ENCODE peak calls at places on chromosomes 13 and 19, in five cellular contexts. C is activated CD4-positive, alpha-beta T cell treated with anti-CD3 and anti-CD28 coated beads, Interleukin-2, amount 50 U/mL, for 4 hours; O is neuronal stem cell; F is uterus; W is GM13976. I is an unnamed sample.

GRCh38 chr19:30222428-30222873 is 149.7 kb upstream of the ZNF536 start:
- DNase-seq in C (no peak), O (no peak), F (no peak), W (peak), I (peak)

GRCh38 chr19:22603518-22604440 is 30.3 kb upstream of the ZNF492 start:
- DNase-seq in C (no peak), O (no peak), F (no peak), W (no peak), I (no peak)

GRCh38 chr19:13598098-13598497 is 91.8 kb upstream of the CACNA1A start:
- DNase-seq in C (no peak), O (no peak), F (no peak), W (no peak), I (no peak)

GRCh38 chr13:29472317-29472961 is 123.0 kb downstream of the SLC7A1 start:
- DNase-seq in C (peak), O (no peak), F (peak), W (peak), I (peak)

GRCh38 chr19:18995804-18996241 is 37.5 kb downstream of the SUGP2 start:
- DNase-seq in C (no peak), O (peak), F (no peak), W (peak), I (peak)

GRCh38 chr19:2087621-2088100 is 8.5 kb downstream of the MOB3A start:
- DNase-seq in C (no peak), O (no peak), F (no peak), W (no peak), I (no peak)

GRCh38 chr19:2328401-2329161 is at the start of the genes LSM7 and SPPL2B:
- DNase-seq in C (peak), O (peak), F (peak), W (peak), I (peak)

GRCh38 chr19:14347999-14348889 is 33.0 kb upstream of the ADGRE5 start:
- DNase-seq in C (peak), O (peak), F (peak), W (peak), I (peak)

GRCh38 chr13:112200200-112200599 is 133.3 kb downstream of the SOX1 start:
- DNase-seq in C (no peak), O (no peak), F (no peak), W (no peak), I (no peak)

GRCh38 chr19:34555447-34555846 is 73.9 kb downstream of the WTIP start:
- DNase-seq in C (no peak), O (no peak), F (no peak), W (no peak), I (peak)

GRCh38 chr19:10919352-10920287 is 8.8 kb downstream of the YIPF2 start:
- DNase-seq in C (no peak), O (no peak), F (no peak), W (no peak), I (no peak)

GRCh38 chr13:78045916-78046315 is 127.3 kb upstream of the EDNRB start:
- DNase-seq in C (no peak), O (no peak), F (no peak), W (no peak), I (no peak)

GRCh38 chr13:96991072-96991471 is 3.2 kb downstream of the OXGR1 start:
- DNase-seq in C (no peak), O (no peak), F (no peak), W (no peak), I (no peak)

GRCh38 chr13:77789386-77789785 is 91.9 kb downstream of the SLAIN1 start:
- DNase-seq in C (no peak), O (no peak), F (no peak), W (no peak), I (no peak)

GRCh38 chr13:28574617-28575142 is 79.8 kb upstream of the FLT1 start:
- DNase-seq in C (no peak), O (no peak), F (no peak), W (no peak), I (no peak)

GRCh38 chr19:584240-585001 is 5.3 kb upstream of the HCN2 start:
- DNase-seq in C (peak), O (peak), F (no peak), W (peak), I (peak)

GRCh38 chr19:32324631-32325215 is 20.7 kb upstream of the ZNF507 start:
- DNase-seq in C (no peak), O (no peak), F (no peak), W (no peak), I (no peak)

GRCh38 chr13:70339738-70340137 is 231.5 kb upstream of the KLHL1 start:
- DNase-seq in C (no peak), O (no peak), F (no peak), W (no peak), I (peak)

GRCh38 chr13:112968910-112969691 is at the start of gene MCF2L:
- DNase-seq in C (peak), O (peak), F (no peak), W (peak), I (peak)

GRCh38 chr13:35699181-35699580 is 222.7 kb upstream of the MAB21L1 start:
- DNase-seq in C (no peak), O (no peak), F (no peak), W (no peak), I (no peak)

GRCh38 chr19:36574762-36575161 is 1.7 kb upstream of the ZNF529 start:
- DNase-seq in C (no peak), O (no peak), F (no peak), W (no peak), I (no peak)

GRCh38 chr19:51246153-51246552 is 4.7 kb upstream of the SIGLECL1 start:
- DNase-seq in C (no peak), O (no peak), F (no peak), W (no peak), I (no peak)

GRCh38 chr13:47869780-47870179 is 131.3 kb downstream of the SUCLA2 start:
- DNase-seq in C (no peak), O (no peak), F (no peak), W (no peak), I (no peak)

GRCh38 chr13:98065468-98065867 is 77.4 kb upstream of the FARP1 start:
- DNase-seq in C (no peak), O (no peak), F (no peak), W (no peak), I (no peak)

GRCh38 chr19:47315125-47315821 is 5.6 kb downstream of the C5AR1 start:
- DNase-seq in C (no peak), O (no peak), F (peak), W (no peak), I (peak)

GRCh38 chr13:113902956-113903355 is 39.1 kb upstream of the GAS6 start:
- DNase-seq in C (no peak), O (no peak), F (no peak), W (no peak), I (no peak)

GRCh38 chr19:7871530-7872305 is 2.5 kb downstream of the PRR36 start:
- DNase-seq in C (peak), O (peak), F (peak), W (peak), I (peak)

GRCh38 chr13:65090191-65090590 is 2139.9 kb downstream of the PCDH9 start:
- DNase-seq in C (no peak), O (no peak), F (no peak), W (no peak), I (no peak)

GRCh38 chr19:46841458-46842083 is 9.1 kb downstream of the AP2S1 start:
- DNase-seq in C (no peak), O (no peak), F (peak), W (no peak), I (no peak)

GRCh38 chr13:110509971-110510786 is 51.3 kb downstream of the RAB20 start:
- DNase-seq in C (no peak), O (no peak), F (no peak), W (peak), I (no peak)

GRCh38 chr13:70330697-70331361 is 222.6 kb upstream of the KLHL1 start:
- DNase-seq in C (no peak), O (no peak), F (no peak), W (no peak), I (no peak)

GRCh38 chr19:11382898-11383705 is 1.0 kb downstream of the EPOR start:
- DNase-seq in C (no peak), O (no peak), F (no peak), W (peak), I (peak)

GRCh38 chr19:55647732-55648656 is at the start of gene CCDC106:
- DNase-seq in C (peak), O (peak), F (peak), W (peak), I (peak)

GRCh38 chr19:23475477-23475876 is 80.2 kb upstream of the ZNF91 start:
- DNase-seq in C (no peak), O (no peak), F (no peak), W (no peak), I (no peak)

GRCh38 chr13:29704648-29705047 is 109.2 kb upstream of the SLC7A1 start:
- DNase-seq in C (no peak), O (no peak), F (no peak), W (no peak), I (no peak)

GRCh38 chr13:110396913-110397379 is 89.9 kb downstream of the COL4A2 start:
- DNase-seq in C (no peak), O (no peak), F (peak), W (no peak), I (no peak)

GRCh38 chr13:34349091-34349722 is 531.3 kb downstream of the RFC3 start:
- DNase-seq in C (no peak), O (no peak), F (peak), W (no peak), I (no peak)

GRCh38 chr19:32870981-32871451 is 1.4 kb upstream of the SLC7A9 start:
- DNase-seq in C (no peak), O (no peak), F (no peak), W (no peak), I (no peak)